ENCODE peak calls at places on chromosomes 13 and 19, in five cellular contexts. U is retinal pigment epithelial cell, M is Caco-2, N is testis, H is lower leg skin. V is an unnamed sample.

GRCh38 chr13:52785721-52786120 is 46.1 kb upstream of the CNMD start:
- DNase-seq in U (no peak), M (no peak), N (no peak), H (no peak), V (no peak)

GRCh38 chr19:57664269-57665127 is 4.2 kb upstream of the ZSCAN4 start:
- DNase-seq in U (no peak), M (peak), N (peak), H (no peak), V (no peak)

GRCh38 chr13:110448230-110448629 is 113.3 kb downstream of the RAB20 start:
- DNase-seq in U (peak), M (peak), N (no peak), H (no peak), V (peak)

GRCh38 chr19:48480151-48480475 is 10.9 kb downstream of the CYTH2 start:
- DNase-seq in U (no peak), M (no peak), N (peak), H (no peak), V (no peak)

GRCh38 chr19:5081441-5082161 is 112.7 kb downstream of the KDM4B start:
- DNase-seq in U (no peak), M (no peak), N (no peak), H (no peak), V (no peak)

GRCh38 chr13:32736648-32737047 is 150.4 kb downstream of the PDS5B start:
- DNase-seq in U (no peak), M (no peak), N (no peak), H (no peak), V (no peak)

GRCh38 chr19:43464089-43464775 is 1.2 kb downstream of the LYPD3 start:
- DNase-seq in U (no peak), M (peak), N (peak), H (peak), V (no peak)

GRCh38 chr19:5456130-5456835 is 1.1 kb downstream of the ZNRF4 start:
- DNase-seq in U (no peak), M (no peak), N (no peak), H (no peak), V (no peak)

GRCh38 chr13:103815619-103816018 is 749.4 kb upstream of the SLC10A2 start:
- DNase-seq in U (no peak), M (no peak), N (no peak), H (no peak), V (no peak)

GRCh38 chr13:46726347-46726746 is 70.6 kb downstream of the ESD start:
- DNase-seq in U (no peak), M (no peak), N (no peak), H (no peak), V (no peak)

GRCh38 chr13:35814573-35814972 is 316.6 kb downstream of the DCLK1 start:
- DNase-seq in U (no peak), M (no peak), N (no peak), H (no peak), V (no peak)

GRCh38 chr13:114080739-114081561 is 51.5 kb downstream of the RASA3 start:
- DNase-seq in U (no peak), M (no peak), N (no peak), H (no peak), V (no peak)

GRCh38 chr19:39502640-39503417 is 4.1 kb downstream of the DLL3 start:
- DNase-seq in U (no peak), M (peak), N (peak), H (no peak), V (no peak)

GRCh38 chr13:36685912-36686311 is 12.1 kb downstream of the SERTM1 start:
- DNase-seq in U (peak), M (no peak), N (no peak), H (peak), V (no peak)

GRCh38 chr13:75850915-75851314 is 214.8 kb downstream of the LMO7 start:
- DNase-seq in U (no peak), M (no peak), N (no peak), H (no peak), V (no peak)

GRCh38 chr13:75841905-75842304 is 205.8 kb downstream of the LMO7 start:
- DNase-seq in U (no peak), M (no peak), N (no peak), H (no peak), V (no peak)

GRCh38 chr13:75843033-75843432 is 206.9 kb downstream of the LMO7 start:
- DNase-seq in U (no peak), M (no peak), N (no peak), H (no peak), V (no peak)

DNA sequence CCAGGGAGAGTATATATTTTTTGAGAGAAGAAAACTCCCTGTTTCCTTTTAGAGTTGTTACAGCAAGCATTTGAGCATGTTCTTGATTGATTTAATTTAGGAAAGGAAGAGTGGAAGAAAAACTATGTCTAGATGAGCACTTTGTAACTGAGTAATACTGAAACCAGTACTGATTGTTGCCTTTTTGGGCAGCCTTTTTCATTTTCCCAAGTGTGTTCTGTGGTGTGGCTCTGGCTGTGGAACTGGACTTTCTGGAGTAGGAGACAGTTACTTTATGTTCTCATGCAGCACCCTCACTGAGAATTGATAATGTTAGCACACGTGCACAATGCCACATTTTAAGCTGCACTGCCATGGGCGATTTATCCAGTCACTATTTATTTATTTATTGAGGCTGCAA is 211.5 kb downstream of the LMO7 start:
- DNase-seq in U (no peak), M (no peak), N (no peak), H (no peak), V (no peak)
- H3K4me3 ChIP-seq in U (no peak), M (no peak), N (no peak), H (no peak), V (no peak)

DNA sequence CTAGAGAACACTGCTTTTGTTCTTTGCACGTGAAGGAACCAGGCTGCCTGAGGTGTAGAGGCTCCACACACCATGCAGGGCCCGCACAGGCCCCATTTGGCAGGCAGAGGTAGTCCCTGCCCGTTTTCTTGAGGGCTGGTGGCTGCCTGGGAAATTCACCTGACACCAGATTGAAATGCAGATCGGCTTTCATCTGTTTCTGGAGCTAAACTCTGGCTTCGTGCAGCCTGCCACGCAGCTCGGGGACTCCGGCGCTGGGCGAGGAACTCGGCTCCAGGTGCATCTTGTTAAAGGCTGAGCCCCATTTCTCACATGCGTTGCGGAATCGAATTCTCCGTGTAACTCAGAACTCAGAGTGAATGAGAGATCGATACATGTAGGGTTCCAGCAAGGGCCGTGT is 37.7 kb downstream of the ATP11A start:
- DNase-seq in U (no peak), M (no peak), N (no peak), H (no peak), V (no peak)
- TF ChIP-seq CTCF in U (no peak), M (no peak), N (no peak), H (no peak), V (no peak)

GRCh38 chr13:55661505-55661904 is 1479.2 kb upstream of the PRR20A start:
- DNase-seq in U (no peak), M (no peak), N (no peak), H (no peak), V (no peak)
- H3K4me3 ChIP-seq in U (no peak), M (no peak), N (no peak), H (no peak), V (no peak)

DNA sequence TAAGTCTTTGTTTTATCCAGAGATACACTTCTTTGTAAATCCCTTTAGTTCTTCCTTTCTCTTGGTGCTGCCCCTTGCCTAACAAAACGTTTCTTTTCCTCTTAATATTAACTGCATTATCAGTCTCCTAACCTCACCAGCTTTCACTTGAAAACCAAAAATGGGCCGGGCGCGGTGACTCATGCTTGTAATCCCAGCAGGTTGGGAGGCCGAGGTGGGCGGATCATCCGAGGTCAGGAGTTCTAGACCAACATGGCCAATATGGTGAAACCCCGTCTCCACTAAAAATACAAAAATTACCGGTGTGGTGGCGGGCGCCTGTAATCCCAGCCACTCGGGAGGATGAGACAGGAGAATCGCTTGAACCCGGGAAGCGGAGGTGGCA is 329.8 kb upstream of the MIR17HG start:
- DNase-seq in U (no peak), M (no peak), N (no peak), H (no peak), V (no peak)
- TF ChIP-seq CTCF in U (no peak), M (no peak), N (no peak), H (no peak), V (no peak)